ENCODE peak calls at places on chromosome 6, in six cellular contexts. R is CD8-positive, alpha-beta T cell; X is brain microvascular endothelial cell; V is mammary epithelial cell; N is AG04450; Q is transverse colon. F is an unnamed sample.

GRCh38 chr6:27871919-27872633 is 40.1 kb downstream of the OR2B2 start:
- DNase-seq in R (peak; percentile 79), X (peak; percentile 96), N (peak; percentile 96), Q (peak; percentile 84), V (peak; percentile 94), F (no peak)

GRCh38 chr6:153208706-153209105 is 77.6 kb upstream of the RGS17 start:
- DNase-seq in X (no peak), N (no peak), R (no peak), Q (no peak), V (no peak), F (no peak)

GRCh38 chr6:153015094-153015645 is 12.7 kb upstream of the MTRF1L start:
- DNase-seq in N (no peak), R (no peak), Q (no peak), V (no peak), X (no peak), F (no peak)

GRCh38 chr6:56690519-56691200 is 48.0 kb upstream of the DST start:
- DNase-seq in X (no peak), N (no peak), R (no peak), Q (no peak), V (peak; percentile 43), F (no peak)

GRCh38 chr6:29554764-29555163 is 4.8 kb downstream of the UBD start:
- DNase-seq in V (no peak), R (no peak), N (no peak), X (no peak), Q (no peak), F (no peak)

GRCh38 chr6:28443112-28443773 is at the start of gene ZSCAN23:
- DNase-seq in Q (peak; percentile 79), V (peak; percentile 84), N (peak; percentile 70), R (peak; percentile 75), X (peak; percentile 90), F (peak; percentile 80)

GRCh38 chr6:65285275-65285674 is 421.8 kb downstream of the EYS start:
- DNase-seq in X (no peak), V (no peak), N (no peak), Q (no peak), R (no peak), F (no peak)

GRCh38 chr6:5732496-5732895 is 274.2 kb downstream of the NRN1 start:
- DNase-seq in X (no peak), Q (no peak), N (no peak), V (no peak), R (no peak), F (peak; percentile 21)

GRCh38 chr6:133368664-133369063 is 127.5 kb downstream of the EYA4 start:
- DNase-seq in V (no peak), N (no peak), R (no peak), X (no peak), Q (no peak), F (no peak)
- TF ChIP-seq CTCF in V (peak; percentile 47), N (peak; percentile 12), R (no peak), X (peak; percentile 16), Q (no peak), F (no peak)

GRCh38 chr6:94487371-94487770 is 1068.0 kb upstream of the EPHA7 start:
- DNase-seq in Q (no peak), X (no peak), N (no peak), V (peak; percentile 2), R (no peak), F (no peak)
- H3K4me3 ChIP-seq in Q (no peak overlapping the region), X (no peak overlapping the region), N (no peak overlapping the region), V (no peak overlapping the region), R (no peak overlapping the region), F (no peak overlapping the region)

DNA sequence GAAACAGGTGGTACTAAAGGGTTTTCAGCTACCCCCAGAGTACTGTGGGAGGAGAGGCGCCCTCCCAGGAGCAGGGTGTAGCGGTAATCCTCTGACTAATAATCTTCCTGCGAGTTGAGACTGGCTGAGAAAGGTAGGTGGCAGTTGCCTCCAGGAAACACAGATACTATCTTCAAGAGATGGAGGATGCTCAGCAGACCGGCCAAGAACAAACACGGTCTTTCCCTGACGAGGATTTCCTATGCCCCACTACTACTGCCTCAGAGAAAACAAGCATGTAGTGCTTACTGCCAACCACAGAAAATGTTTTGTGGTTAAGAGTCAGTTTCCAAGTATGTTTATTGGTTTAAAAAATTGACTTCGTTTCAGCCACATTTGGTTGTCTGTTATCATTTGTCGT is 26.8 kb downstream of the C6orf89 start:
- DNase-seq in V (peak; percentile 98), N (peak; percentile 63), X (peak; percentile 75), R (peak; percentile 14), Q (peak; percentile 14), F (no peak)
- H3K27ac ChIP-seq in V (no peak overlapping the region), N (peak overlapping the region; percentile 22), X (peak overlapping the region; percentile 17), R (peak overlapping the region; percentile 13), Q (peak overlapping the region; percentile 54), F (no peak overlapping the region)

GRCh38 chr6:103273048-103273447 is 1586.7 kb downstream of the HACE1 start:
- DNase-seq in R (no peak), Q (no peak), X (no peak), V (no peak), N (no peak), F (no peak)
- TF ChIP-seq CTCF in R (no peak), Q (no peak), X (peak; percentile 31), V (peak; percentile 57), N (no peak), F (no peak)

GRCh38 chr6:26459023-26459810 is 1.5 kb downstream of the BTN2A1 start:
- DNase-seq in X (no peak), N (no peak), R (no peak), Q (no peak), V (peak; percentile 46), F (no peak)
- H3K4me3 ChIP-seq in X (peak overlapping the region; percentile 15), N (peak overlapping the region; percentile 94), R (peak overlapping the region; percentile 14), Q (peak overlapping the region; percentile 98), V (no peak overlapping the region), F (peak overlapping the region; percentile 80)

DNA sequence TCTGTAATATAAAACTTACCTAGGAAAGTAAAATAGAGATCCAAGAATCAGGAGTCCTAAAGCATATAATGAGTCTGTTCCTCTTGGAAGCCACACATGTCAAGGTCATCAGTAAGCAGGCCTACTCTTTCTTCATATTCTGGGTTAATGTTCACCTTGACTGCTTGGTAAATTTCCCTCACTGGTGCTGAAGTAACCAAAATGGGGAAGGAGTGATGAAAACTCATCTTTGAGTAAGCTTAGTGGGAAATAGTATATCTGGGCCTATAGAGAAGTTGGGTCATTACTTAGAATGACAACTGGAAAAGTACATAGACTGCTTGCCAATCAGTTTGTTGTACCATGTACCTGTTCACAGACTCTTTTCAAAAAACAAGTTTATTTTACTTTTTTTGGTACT is 6.6 kb downstream of the TSPYL4 start:
- DNase-seq in Q (no peak), R (no peak), X (no peak), N (no peak), V (no peak), F (no peak)
- H3K27ac ChIP-seq in Q (no peak overlapping the region), R (no peak overlapping the region), X (no peak overlapping the region), N (no peak overlapping the region), V (no peak overlapping the region), F (no peak overlapping the region)

DNA sequence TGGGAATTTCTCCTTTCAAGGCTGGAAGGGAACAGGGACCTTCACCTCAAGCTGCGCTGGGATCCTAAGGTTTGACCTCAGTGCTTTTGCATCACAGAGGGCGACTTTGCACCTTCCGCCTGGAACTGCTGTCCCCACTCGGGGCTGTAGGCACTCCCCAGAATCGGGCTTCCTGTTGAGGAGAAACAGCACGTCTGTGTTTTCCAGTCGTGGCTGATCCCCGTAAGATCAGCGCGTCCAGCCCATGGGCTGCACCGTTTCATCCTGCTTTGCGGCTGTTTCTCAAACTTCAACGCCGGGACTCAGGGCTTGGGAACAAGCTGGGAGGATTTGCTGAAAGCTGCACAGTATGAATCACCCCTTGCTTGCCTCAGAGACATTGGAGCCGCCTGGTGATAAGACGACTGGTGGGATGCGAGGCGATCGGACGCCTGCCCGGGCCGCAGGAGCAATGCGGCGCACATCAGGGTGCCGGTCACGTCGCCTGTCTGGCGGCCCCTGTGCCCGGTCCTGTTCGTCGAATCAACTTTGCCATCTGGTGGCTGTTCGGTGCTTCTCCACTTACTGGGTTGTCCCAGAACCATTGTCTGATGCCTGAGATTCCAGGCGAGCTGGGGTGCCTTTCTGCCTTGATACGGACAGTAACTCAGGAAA is 53.6 kb upstream of the FRMD1 start:
- DNase-seq in X (peak; percentile 90), V (no peak), Q (no peak), N (peak; percentile 20), R (no peak), F (peak; percentile 76)
- TF ChIP-seq CTCF in X (peak; percentile 61), V (peak; percentile 19), Q (peak; percentile 41), N (peak; percentile 38), R (no peak), F (peak; percentile 8)

GRCh38 chr6:7112741-7113313 is 5.1 kb downstream of the RREB1 start:
- DNase-seq in V (peak; percentile 61), R (peak; percentile 26), X (no peak), Q (peak; percentile 44), N (no peak), F (no peak)
- H3K4me3 ChIP-seq in V (peak overlapping the region; percentile 33), R (peak overlapping the region; percentile 16), X (no peak overlapping the region), Q (peak overlapping the region; percentile 28), N (no peak overlapping the region), F (no peak overlapping the region)

F was measured in coronary artery.